ENCODE peak calls at places on chromosomes 11 and 22, in nine cellular contexts. A is neural crest cell, D is progenitor cell of endocrine pancreas, H is HFF-Myc, U is cardiac fibroblast, Q is GM10248, J is thoracic aorta, G is suprapubic skin, M is NB4. K is an unnamed sample.

GRCh38 chr11:100738701-100739100 is 51.6 kb downstream of the ARHGAP42 start:
- DNase-seq in A (no peak), D (no peak), H (no peak), U (no peak), Q (no peak), J (no peak), G (no peak), M (no peak), K (no peak)

GRCh38 chr22:29700949-29701927 is 18.6 kb upstream of the CABP7 start:
- DNase-seq in A (no peak), D (no peak), H (no peak), U (peak), Q (no peak), J (no peak), G (no peak), M (peak), K (no peak)

GRCh38 chr11:23192256-23192655 is 332.0 kb upstream of the CCDC179 start:
- DNase-seq in A (no peak), D (no peak), H (no peak), U (peak), Q (no peak), J (no peak), G (no peak), M (no peak), K (no peak)

GRCh38 chr11:58222730-58223129 is 6.0 kb downstream of the OR10Q1 start:
- DNase-seq in A (no peak), D (no peak), H (no peak), U (no peak), Q (no peak), J (no peak), G (no peak), M (no peak), K (no peak)

GRCh38 chr11:116771935-116772334 is 852 bp downstream of the BUD13 start:
- DNase-seq in A (no peak), D (no peak), H (no peak), U (no peak), Q (no peak), J (no peak), G (no peak), M (peak), K (no peak)

GRCh38 chr11:45089251-45089650 is 57.2 kb upstream of the PRDM11 start:
- DNase-seq in A (no peak), D (no peak), H (peak), U (peak), Q (no peak), J (peak), G (peak), M (no peak), K (no peak)

GRCh38 chr22:29148036-29148435 is 57.7 kb upstream of the EMID1 start:
- DNase-seq in A (no peak), D (no peak), H (no peak), U (no peak), Q (no peak), J (no peak), G (peak), M (no peak), K (no peak)

GRCh38 chr11:63999349-64000025 is 13.2 kb downstream of the OTUB1 start:
- DNase-seq in A (peak), D (no peak), H (no peak), U (peak), Q (peak), J (peak), G (peak), M (no peak), K (peak)

GRCh38 chr11:3867209-3868071 is 12.0 kb downstream of the STIM1 start:
- DNase-seq in A (no peak), D (no peak), H (no peak), U (peak), Q (no peak), J (no peak), G (no peak), M (no peak), K (no peak)

GRCh38 chr11:116459233-116459632 is 313.6 kb downstream of the BUD13 start:
- DNase-seq in A (no peak), D (no peak), H (no peak), U (no peak), Q (no peak), J (no peak), G (no peak), M (no peak), K (no peak)

GRCh38 chr22:46659059-46659790 is 39.0 kb downstream of the GRAMD4 start:
- DNase-seq in A (no peak), D (no peak), H (no peak), U (no peak), Q (no peak), J (no peak), G (no peak), M (no peak), K (no peak)

GRCh38 chr22:26673485-26673884 is 16.1 kb downstream of the MIAT start:
- DNase-seq in A (no peak), D (no peak), H (no peak), U (no peak), Q (no peak), J (no peak), G (no peak), M (no peak), K (no peak)
- TF ChIP-seq CTCF in A (no peak), D (no peak), H (no peak), U (no peak), Q (no peak), J (no peak), G (no peak), M (no peak), K (no peak)

GRCh38 chr11:93784935-93785360 is 866 bp downstream of the MED17 start:
- DNase-seq in A (no peak), D (no peak), H (no peak), U (no peak), Q (peak), J (no peak), G (no peak), M (no peak), K (no peak)
- TF ChIP-seq CTCF in A (peak), D (no peak), H (no peak), U (no peak), Q (no peak), J (no peak), G (no peak), M (no peak), K (no peak)

DNA sequence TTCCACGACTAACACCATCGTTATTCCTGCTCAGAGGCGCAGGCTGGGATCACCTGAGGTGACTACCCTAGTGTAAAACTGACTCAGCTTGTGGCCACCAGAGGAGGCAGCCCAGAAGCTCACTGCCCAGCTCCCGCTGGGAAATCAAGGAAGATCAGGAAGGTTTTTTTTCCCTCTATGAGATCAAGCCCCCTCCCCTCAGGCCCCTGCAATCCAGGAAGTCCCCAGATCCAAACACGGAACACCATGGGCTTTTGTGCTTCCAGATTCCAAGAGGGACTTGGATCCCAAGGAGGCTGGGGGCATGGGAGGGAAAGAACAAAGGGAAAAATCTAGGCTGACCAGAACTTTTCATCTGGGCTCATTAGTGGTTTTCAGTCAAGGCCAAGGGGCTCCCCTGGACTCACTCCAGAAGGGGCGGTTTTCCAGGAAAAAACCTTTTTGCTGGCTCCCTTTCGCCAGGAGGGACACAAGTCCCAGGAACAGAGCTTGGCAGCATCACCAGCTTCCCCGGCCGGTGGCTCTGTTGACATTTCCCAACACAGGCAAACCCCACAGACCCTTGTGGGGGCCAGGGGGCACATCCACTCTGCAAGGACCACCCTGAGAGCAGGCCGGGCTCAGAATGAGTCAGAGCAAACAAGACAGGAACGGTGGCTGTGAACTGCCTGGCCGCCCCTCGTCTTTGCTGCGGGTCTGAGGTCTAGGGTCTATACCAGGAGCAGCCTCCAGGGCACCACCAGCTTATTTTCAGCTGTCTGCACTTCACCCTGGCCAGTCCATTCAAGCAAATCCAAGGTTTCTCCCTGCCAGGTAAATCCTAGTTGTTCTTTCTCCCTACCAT is 36.8 kb downstream of the MYH9 start:
- DNase-seq in A (no peak), D (peak), H (no peak), U (no peak), Q (no peak), J (no peak), G (no peak), M (no peak), K (no peak)
- TF ChIP-seq CTCF in A (peak), D (peak), H (no peak), U (peak), Q (no peak), J (no peak), G (no peak), M (no peak), K (no peak)

GRCh38 chr22:27317156-27317555 is 484.4 kb downstream of the MN1 start:
- DNase-seq in A (no peak), D (no peak), H (no peak), U (no peak), Q (no peak), J (no peak), G (no peak), M (peak), K (no peak)
- TF ChIP-seq CTCF in A (no peak), D (no peak), H (no peak), U (peak), Q (no peak), J (no peak), G (no peak), M (no peak), K (no peak)

GRCh38 chr11:118114266-118114665 is 27.5 kb upstream of the SMIM35 start:
- DNase-seq in A (no peak), D (no peak), H (no peak), U (no peak), Q (no peak), J (no peak), G (no peak), M (peak), K (no peak)
- TF ChIP-seq CTCF in A (no peak), D (no peak), H (no peak), U (no peak), Q (no peak), J (no peak), G (no peak), M (no peak), K (no peak)

DNA sequence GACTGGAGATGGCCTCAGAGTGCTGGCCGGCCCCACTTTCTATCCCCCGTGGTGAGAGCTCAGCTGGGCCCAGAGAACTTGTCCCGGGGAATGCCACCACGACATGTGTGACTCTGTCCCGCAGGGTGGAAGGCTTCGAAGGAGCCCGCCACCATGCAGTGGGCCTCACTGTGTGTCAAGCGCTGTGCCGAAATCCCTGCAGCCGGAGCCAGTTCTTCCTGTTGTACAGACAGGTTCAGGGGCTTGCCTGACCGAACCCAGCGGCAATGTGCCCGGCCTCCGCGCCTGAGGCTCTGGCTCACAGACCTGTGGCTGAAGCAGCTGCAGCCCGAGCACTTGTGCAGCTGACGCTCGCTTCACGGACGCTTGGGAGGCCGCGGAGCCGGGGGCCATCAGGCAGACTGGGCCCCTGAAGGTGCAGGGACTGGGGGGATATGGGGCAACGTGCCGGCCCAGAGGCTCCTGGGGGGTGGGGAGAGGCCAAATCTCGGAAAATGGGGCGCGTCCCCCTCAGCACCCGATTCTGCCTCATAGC is 650 bp downstream of the PPM1F start:
- DNase-seq in A (peak), D (peak), H (no peak), U (peak), Q (no peak), J (no peak), G (no peak), M (peak), K (no peak)
- TF ChIP-seq CTCF in A (no peak), D (no peak), H (no peak), U (no peak), Q (no peak), J (no peak), G (no peak), M (no peak), K (no peak)

GRCh38 chr22:23495614-23496444 is 84.3 kb downstream of the IGLL1 start:
- DNase-seq in A (no peak), D (no peak), H (no peak), U (no peak), Q (no peak), J (no peak), G (no peak), M (peak), K (no peak)
- TF ChIP-seq CTCF in A (no peak), D (no peak), H (no peak), U (no peak), Q (no peak), J (no peak), G (no peak), M (no peak), K (no peak)

DNA sequence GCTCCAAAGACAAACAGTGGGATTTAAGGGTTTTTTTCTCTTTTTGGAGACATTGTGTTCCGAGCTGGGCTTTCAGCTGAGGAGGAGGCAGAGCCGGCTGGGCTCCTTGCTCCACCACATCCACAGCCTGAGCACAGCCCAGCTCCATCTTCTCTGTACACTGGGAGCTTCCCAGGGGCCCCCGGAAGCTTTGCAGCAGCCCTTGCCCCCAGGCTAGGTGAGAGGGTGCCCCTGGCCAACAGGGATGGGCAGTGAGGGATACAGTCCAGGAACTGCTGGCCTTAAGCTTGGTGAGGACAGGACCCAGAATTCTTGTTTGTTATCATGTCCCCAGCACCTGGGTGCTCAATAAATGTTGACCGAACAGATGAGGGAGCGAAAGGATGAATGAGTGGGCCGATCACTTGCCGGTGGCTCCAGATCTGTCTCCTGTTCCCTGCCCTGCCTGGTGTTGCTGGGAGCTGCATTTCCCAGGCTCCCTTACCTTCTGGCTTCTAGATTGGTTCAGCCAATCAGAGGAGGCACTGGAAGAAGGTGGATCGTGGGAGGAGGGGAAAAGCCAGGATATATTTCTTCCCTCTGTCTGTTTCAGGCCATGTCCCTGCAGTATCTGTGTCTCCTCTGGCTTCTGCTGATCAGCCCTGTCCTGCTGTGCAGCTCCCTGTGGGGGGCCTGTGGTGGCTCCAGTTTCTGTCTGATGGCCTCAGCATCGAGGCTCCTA is 26.5 kb upstream of the NECTIN1 start:
- DNase-seq in A (no peak), D (no peak), H (no peak), U (no peak), Q (no peak), J (no peak), G (no peak), M (no peak), K (no peak)
- TF ChIP-seq CTCF in A (no peak), D (no peak), H (no peak), U (no peak), Q (no peak), J (no peak), G (no peak), M (no peak), K (no peak)

GRCh38 chr11:10984250-10984649 is 126.4 kb upstream of the ZBED5 start:
- DNase-seq in A (no peak), D (no peak), H (no peak), U (no peak), Q (no peak), J (no peak), G (no peak), M (peak), K (no peak)
- TF ChIP-seq CTCF in A (no peak), D (no peak), H (no peak), U (no peak), Q (no peak), J (no peak), G (no peak), M (no peak), K (no peak)

GRCh38 chr11:65718531-65718930 is 2.1 kb downstream of the RNASEH2C start:
- DNase-seq in A (no peak), D (no peak), H (no peak), U (no peak), Q (no peak), J (no peak), G (no peak), M (no peak), K (no peak)

GRCh38 chr11:65719887-65720236 is 736 bp downstream of the RNASEH2C start:
- DNase-seq in A (no peak), D (no peak), H (no peak), U (peak), Q (peak), J (no peak), G (no peak), M (peak), K (no peak)

GRCh38 chr11:65722261-65722660 is 1.7 kb upstream of the RNASEH2C start:
- DNase-seq in A (no peak), D (no peak), H (no peak), U (no peak), Q (no peak), J (no peak), G (no peak), M (no peak), K (no peak)

GRCh38 chr11:65718964-65719492 is 1.6 kb downstream of the RNASEH2C start:
- DNase-seq in A (no peak), D (no peak), H (no peak), U (peak), Q (no peak), J (no peak), G (no peak), M (peak), K (no peak)

GRCh38 chr11:65720237-65720934 is at the start of gene RNASEH2C:
- DNase-seq in A (peak), D (peak), H (no peak), U (peak), Q (peak), J (peak), G (no peak), M (peak), K (peak)
- TF ChIP-seq CTCF in A (no peak), D (no peak), H (no peak), U (no peak), Q (no peak), J (no peak), G (no peak), M (no peak), K (no peak)